ENCODE peak calls at places on chromosomes 1 and 21, in nine cellular contexts. One of them, this sample, is unnamed.

GRCh38 chr1:59696421-59697115 is 118.2 kb upstream of the HOOK1 start:
- DNase-seq in breast epithelium: no peak
- DNase-seq in tibial artery: no peak
- DNase-seq in HFF-Myc: no peak
- DNase-seq in ovary: no peak
- DNase-seq in left lung: no peak
- DNase-seq in lower lobe of right lung: no peak
- DNase-seq in fibroblast of lung: no peak
- DNase-seq in AG09309: no peak
- DNase-seq in this sample: no peak

GRCh38 chr1:68132426-68133130 is 82.2 kb upstream of the DIRAS3 start:
- DNase-seq in fibroblast of lung: no peak
- DNase-seq in lower lobe of right lung: no peak
- DNase-seq in AG09309: no peak
- DNase-seq in tibial artery: no peak
- DNase-seq in left lung: no peak
- DNase-seq in ovary: no peak
- DNase-seq in breast epithelium: no peak
- DNase-seq in HFF-Myc: no peak
- DNase-seq in this sample: no peak

GRCh38 chr1:200867018-200867811 is 5.6 kb upstream of the GPR25 start:
- DNase-seq in breast epithelium: no peak
- DNase-seq in AG09309: no peak
- DNase-seq in HFF-Myc: no peak
- DNase-seq in fibroblast of lung: peak
- DNase-seq in lower lobe of right lung: no peak
- DNase-seq in ovary: no peak
- DNase-seq in left lung: no peak
- DNase-seq in tibial artery: no peak
- DNase-seq in this sample: no peak

GRCh38 chr21:46340998-46341397 is 17.0 kb downstream of the PCNT start:
- DNase-seq in breast epithelium: no peak
- DNase-seq in fibroblast of lung: no peak
- DNase-seq in HFF-Myc: no peak
- DNase-seq in tibial artery: no peak
- DNase-seq in left lung: peak
- DNase-seq in AG09309: no peak
- DNase-seq in lower lobe of right lung: no peak
- DNase-seq in ovary: no peak
- DNase-seq in this sample: no peak

GRCh38 chr1:2443285-2444137 is 31.1 kb upstream of the PEX10 start:
- DNase-seq in AG09309: no peak
- DNase-seq in breast epithelium: no peak
- DNase-seq in ovary: no peak
- DNase-seq in fibroblast of lung: no peak
- DNase-seq in tibial artery: no peak
- DNase-seq in left lung: no peak
- DNase-seq in HFF-Myc: no peak
- DNase-seq in lower lobe of right lung: no peak
- DNase-seq in this sample: no peak

GRCh38 chr21:22438428-22439086 is 1440.3 kb downstream of the NCAM2 start:
- DNase-seq in breast epithelium: no peak
- DNase-seq in HFF-Myc: no peak
- DNase-seq in lower lobe of right lung: no peak
- DNase-seq in left lung: peak
- DNase-seq in AG09309: no peak
- DNase-seq in tibial artery: no peak
- DNase-seq in ovary: no peak
- DNase-seq in fibroblast of lung: no peak
- DNase-seq in this sample: no peak

GRCh38 chr1:200336111-200336845 is 73.6 kb downstream of the ZNF281 start:
- DNase-seq in ovary: no peak
- DNase-seq in fibroblast of lung: no peak
- DNase-seq in lower lobe of right lung: no peak
- DNase-seq in breast epithelium: no peak
- DNase-seq in tibial artery: no peak
- DNase-seq in left lung: no peak
- DNase-seq in AG09309: no peak
- DNase-seq in HFF-Myc: no peak
- DNase-seq in this sample: peak

GRCh38 chr1:202151045-202151444 is 6.5 kb upstream of the ARL8A start:
- DNase-seq in tibial artery: no peak
- DNase-seq in ovary: no peak
- DNase-seq in AG09309: no peak
- DNase-seq in fibroblast of lung: no peak
- DNase-seq in HFF-Myc: no peak
- DNase-seq in breast epithelium: no peak
- DNase-seq in lower lobe of right lung: no peak
- DNase-seq in left lung: no peak
- DNase-seq in this sample: no peak

GRCh38 chr1:15417365-15417934 is 7.8 kb downstream of the EFHD2 start:
- DNase-seq in HFF-Myc: peak
- DNase-seq in tibial artery: peak
- DNase-seq in fibroblast of lung: peak
- DNase-seq in breast epithelium: no peak
- DNase-seq in ovary: no peak
- DNase-seq in AG09309: no peak
- DNase-seq in left lung: no peak
- DNase-seq in lower lobe of right lung: peak
- DNase-seq in this sample: no peak

GRCh38 chr1:234658143-234658542 is 48.2 kb upstream of the IRF2BP2 start:
- DNase-seq in left lung: no peak
- DNase-seq in ovary: no peak
- DNase-seq in AG09309: peak
- DNase-seq in tibial artery: no peak
- DNase-seq in breast epithelium: peak
- DNase-seq in lower lobe of right lung: peak
- DNase-seq in HFF-Myc: no peak
- DNase-seq in fibroblast of lung: peak
- DNase-seq in this sample: no peak

GRCh38 chr1:70966018-70966638 is 81.5 kb downstream of the PTGER3 start:
- DNase-seq in AG09309: no peak
- DNase-seq in lower lobe of right lung: no peak
- DNase-seq in left lung: no peak
- DNase-seq in fibroblast of lung: peak
- DNase-seq in tibial artery: no peak
- DNase-seq in HFF-Myc: no peak
- DNase-seq in ovary: no peak
- DNase-seq in breast epithelium: no peak
- DNase-seq in this sample: no peak

GRCh38 chr1:85427844-85428243 is 37.1 kb downstream of the DDAH1 start:
- DNase-seq in HFF-Myc: no peak
- DNase-seq in left lung: no peak
- DNase-seq in fibroblast of lung: no peak
- DNase-seq in lower lobe of right lung: no peak
- DNase-seq in AG09309: no peak
- DNase-seq in breast epithelium: no peak
- DNase-seq in tibial artery: no peak
- DNase-seq in ovary: no peak
- DNase-seq in this sample: no peak

GRCh38 chr1:85433096-85433495 is 31.9 kb downstream of the DDAH1 start:
- DNase-seq in ovary: no peak
- DNase-seq in HFF-Myc: no peak
- DNase-seq in lower lobe of right lung: no peak
- DNase-seq in AG09309: no peak
- DNase-seq in fibroblast of lung: no peak
- DNase-seq in breast epithelium: no peak
- DNase-seq in tibial artery: no peak
- DNase-seq in left lung: no peak
- DNase-seq in this sample: no peak

GRCh38 chr1:85428471-85429077 is 36.4 kb downstream of the DDAH1 start:
- DNase-seq in tibial artery: no peak
- DNase-seq in ovary: no peak
- DNase-seq in HFF-Myc: no peak
- DNase-seq in left lung: no peak
- DNase-seq in fibroblast of lung: no peak
- DNase-seq in lower lobe of right lung: no peak
- DNase-seq in AG09309: no peak
- DNase-seq in breast epithelium: no peak
- DNase-seq in this sample: no peak

DNA sequence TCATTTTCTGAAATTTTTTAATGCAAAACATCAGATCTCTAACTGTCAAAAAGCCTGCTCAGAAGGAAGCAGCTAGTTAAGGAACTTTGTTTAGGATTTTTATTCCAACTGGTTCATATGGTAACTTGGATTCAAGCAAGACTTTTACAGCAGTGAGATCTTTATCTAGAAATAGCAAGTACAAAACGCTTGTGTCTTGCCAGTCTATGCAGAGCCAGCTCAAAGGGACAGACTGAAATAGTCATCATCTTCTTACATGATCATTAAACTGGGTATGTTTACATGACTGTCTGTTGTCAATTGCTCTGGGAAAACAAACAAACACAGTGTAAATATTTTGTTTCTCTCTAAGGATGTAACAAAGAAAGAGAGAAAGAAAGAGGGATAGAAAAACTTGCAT is 37.6 kb downstream of the DDAH1 start:
- DNase-seq in breast epithelium: no peak
- DNase-seq in tibial artery: no peak
- DNase-seq in fibroblast of lung: no peak
- DNase-seq in left lung: no peak
- DNase-seq in HFF-Myc: no peak
- DNase-seq in lower lobe of right lung: no peak
- DNase-seq in ovary: no peak
- DNase-seq in AG09309: no peak
- DNase-seq in this sample: no peak
- TF ChIP-seq CTCF in breast epithelium: no peak
- TF ChIP-seq CTCF in tibial artery: no peak
- TF ChIP-seq CTCF in fibroblast of lung: no peak
- TF ChIP-seq CTCF in left lung: no peak
- TF ChIP-seq CTCF in HFF-Myc: no peak
- TF ChIP-seq CTCF in lower lobe of right lung: no peak
- TF ChIP-seq CTCF in ovary: no peak
- TF ChIP-seq CTCF in AG09309: no peak
- TF ChIP-seq CTCF in this sample: no peak

GRCh38 chr1:26277719-26278118 is 2.2 kb upstream of the SH3BGRL3 start:
- DNase-seq in ovary: no peak
- DNase-seq in fibroblast of lung: no peak
- DNase-seq in tibial artery: no peak
- DNase-seq in HFF-Myc: no peak
- DNase-seq in left lung: no peak
- DNase-seq in AG09309: no peak
- DNase-seq in breast epithelium: no peak
- DNase-seq in lower lobe of right lung: no peak
- DNase-seq in this sample: no peak

GRCh38 chr1:26277261-26277661 is 2.6 kb upstream of the SH3BGRL3 start:
- DNase-seq in left lung: no peak
- DNase-seq in AG09309: no peak
- DNase-seq in fibroblast of lung: no peak
- DNase-seq in breast epithelium: no peak
- DNase-seq in ovary: no peak
- DNase-seq in HFF-Myc: no peak
- DNase-seq in lower lobe of right lung: no peak
- DNase-seq in tibial artery: no peak
- DNase-seq in this sample: no peak

GRCh38 chr1:26276432-26276838 is 3.5 kb upstream of the SH3BGRL3 start:
- DNase-seq in lower lobe of right lung: no peak
- DNase-seq in ovary: no peak
- DNase-seq in breast epithelium: no peak
- DNase-seq in HFF-Myc: no peak
- DNase-seq in tibial artery: no peak
- DNase-seq in left lung: peak
- DNase-seq in fibroblast of lung: no peak
- DNase-seq in AG09309: no peak
- DNase-seq in this sample: no peak

GRCh38 chr1:26274801-26275425 is 5.0 kb upstream of the SH3BGRL3 start:
- DNase-seq in breast epithelium: no peak
- DNase-seq in fibroblast of lung: peak
- DNase-seq in AG09309: no peak
- DNase-seq in ovary: no peak
- DNase-seq in tibial artery: no peak
- DNase-seq in lower lobe of right lung: peak
- DNase-seq in HFF-Myc: no peak
- DNase-seq in left lung: peak
- DNase-seq in this sample: no peak

DNA sequence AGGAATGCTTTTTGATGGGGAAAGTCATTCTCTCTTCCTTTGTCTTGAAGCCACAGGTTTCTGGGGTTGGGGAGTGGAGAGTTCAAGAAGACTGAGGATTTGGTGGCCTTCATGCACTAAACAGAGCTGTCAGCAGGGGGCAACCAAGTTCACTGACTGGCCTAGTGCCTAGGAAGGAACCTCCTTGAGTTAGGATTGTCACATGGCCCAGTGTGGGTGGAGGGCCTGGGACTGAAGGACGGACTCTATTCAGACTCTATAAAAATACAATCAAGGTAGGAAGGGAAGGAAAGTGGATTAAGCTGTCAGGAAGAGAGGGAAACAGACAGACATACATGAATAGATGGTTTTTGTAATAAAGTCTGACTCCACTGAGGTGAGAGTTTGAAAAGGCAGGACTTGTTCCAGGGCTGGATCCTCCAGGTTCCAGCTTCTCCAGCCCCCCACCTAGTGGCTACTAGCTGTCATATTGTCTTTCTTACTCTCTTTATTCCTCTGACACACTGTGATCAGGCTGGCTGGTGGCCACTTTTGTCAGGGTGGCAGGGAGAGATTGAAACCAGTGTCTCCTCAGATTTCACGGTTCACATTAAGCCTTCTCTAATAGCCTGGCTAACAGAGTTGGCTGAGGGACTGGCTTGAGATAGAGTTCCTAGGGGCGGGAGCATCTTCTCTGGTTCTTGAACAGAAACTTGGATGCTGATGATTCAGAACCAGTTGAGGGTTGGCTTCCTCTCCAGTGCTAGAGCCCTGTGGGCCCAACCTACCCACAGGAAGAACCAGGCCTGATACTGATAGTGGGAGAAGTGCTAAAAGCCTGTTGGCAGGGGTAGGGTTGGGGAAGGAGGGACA is 4.1 kb upstream of the SH3BGRL3 start:
- DNase-seq in left lung: peak
- DNase-seq in fibroblast of lung: peak
- DNase-seq in ovary: peak
- DNase-seq in lower lobe of right lung: peak
- DNase-seq in AG09309: peak
- DNase-seq in tibial artery: peak
- DNase-seq in breast epithelium: peak
- DNase-seq in HFF-Myc: peak
- DNase-seq in this sample: peak
- H3K4me3 ChIP-seq in left lung: no peak
- H3K4me3 ChIP-seq in fibroblast of lung: no peak
- H3K4me3 ChIP-seq in ovary: no peak
- H3K4me3 ChIP-seq in lower lobe of right lung: peak
- H3K4me3 ChIP-seq in AG09309: no peak
- H3K4me3 ChIP-seq in tibial artery: no peak
- H3K4me3 ChIP-seq in breast epithelium: peak
- H3K4me3 ChIP-seq in HFF-Myc: no peak
- H3K4me3 ChIP-seq in this sample: no peak

GRCh38 chr1:37486680-37487618 is 12.6 kb downstream of the ZC3H12A start:
- DNase-seq in lower lobe of right lung: peak
- DNase-seq in tibial artery: peak
- DNase-seq in AG09309: no peak
- DNase-seq in left lung: peak
- DNase-seq in breast epithelium: peak
- DNase-seq in fibroblast of lung: peak
- DNase-seq in ovary: peak
- DNase-seq in HFF-Myc: no peak
- DNase-seq in this sample: no peak
- TF ChIP-seq CTCF in lower lobe of right lung: peak
- TF ChIP-seq CTCF in tibial artery: peak
- TF ChIP-seq CTCF in AG09309: peak
- TF ChIP-seq CTCF in left lung: peak
- TF ChIP-seq CTCF in breast epithelium: peak
- TF ChIP-seq CTCF in fibroblast of lung: peak
- TF ChIP-seq CTCF in ovary: peak
- TF ChIP-seq CTCF in HFF-Myc: peak
- TF ChIP-seq CTCF in this sample: peak

GRCh38 chr21:15761508-15762100 is 31.8 kb downstream of the USP25 start:
- DNase-seq in fibroblast of lung: no peak
- DNase-seq in tibial artery: no peak
- DNase-seq in breast epithelium: no peak
- DNase-seq in left lung: no peak
- DNase-seq in lower lobe of right lung: no peak
- DNase-seq in HFF-Myc: no peak
- DNase-seq in AG09309: no peak
- DNase-seq in ovary: no peak
- DNase-seq in this sample: no peak
- H3K4me3 ChIP-seq in fibroblast of lung: no peak
- H3K4me3 ChIP-seq in tibial artery: no peak
- H3K4me3 ChIP-seq in breast epithelium: no peak
- H3K4me3 ChIP-seq in left lung: no peak
- H3K4me3 ChIP-seq in lower lobe of right lung: no peak
- H3K4me3 ChIP-seq in HFF-Myc: no peak
- H3K4me3 ChIP-seq in AG09309: no peak
- H3K4me3 ChIP-seq in ovary: no peak
- H3K4me3 ChIP-seq in this sample: no peak

This sample was measured in astrocyte of the cerebellum.